ENCODE peak calls at places on chromosome 18, in eight cellular contexts. Z is glutamatergic neuron; B is omental fat pad; N is GM13976; S is RWPE2; J is kidney epithelial cell; C is WTC11; K is CD8-positive, alpha-beta T cell. L is an unnamed sample.

GRCh38 chr18:45839415-45840395 is 14.2 kb downstream of the SIGLEC15 start:
- DNase-seq in Z (no peak), B (no peak), N (no peak), S (no peak), J (no peak), C (peak; percentile 56), K (no peak), L (no peak)

GRCh38 chr18:46636040-46636630 is 20.9 kb downstream of the LOXHD1 start:
- DNase-seq in Z (no peak), B (no peak), N (no peak), S (no peak), J (no peak), C (no peak), K (peak; percentile 36), L (no peak)

GRCh38 chr18:13175754-13176210 is 42.8 kb upstream of the LDLRAD4 start:
- DNase-seq in Z (no peak), B (no peak), N (peak; percentile 17), S (no peak), J (peak; percentile 26), C (no peak), K (no peak), L (no peak)

GRCh38 chr18:22604986-22605421 is 187.3 kb upstream of the CTAGE1 start:
- DNase-seq in Z (no peak), B (no peak), N (no peak), S (no peak), J (no peak), C (no peak), K (no peak), L (no peak)

GRCh38 chr18:56028514-56028913 is 440.5 kb upstream of the TCF4 start:
- DNase-seq in Z (no peak), B (no peak), N (no peak), S (no peak), J (no peak), C (no peak), K (no peak), L (no peak)

GRCh38 chr18:58224425-58224750 is 180.4 kb downstream of the NEDD4L start:
- DNase-seq in Z (no peak), B (no peak), N (no peak), S (no peak), J (no peak), C (no peak), K (no peak), L (no peak)

GRCh38 chr18:71336811-71337210 is 1048.0 kb downstream of the SOCS6 start:
- DNase-seq in Z (no peak), B (no peak), N (no peak), S (no peak), J (no peak), C (no peak), K (no peak), L (no peak)

GRCh38 chr18:11020867-11021414 is 128.4 kb downstream of the PIEZO2 start:
- DNase-seq in Z (no peak), B (no peak), N (no peak), S (no peak), J (no peak), C (no peak), K (no peak), L (no peak)

GRCh38 chr18:45631077-45631476 is 15.8 kb downstream of the SLC14A2 start:
- DNase-seq in Z (no peak), B (no peak), N (no peak), S (no peak), J (no peak), C (no peak), K (no peak), L (no peak)

GRCh38 chr18:74836296-74837139 is 238.8 kb downstream of the ZNF407 start:
- DNase-seq in Z (no peak), B (no peak), N (no peak), S (no peak), J (no peak), C (no peak), K (no peak), L (no peak)

GRCh38 chr18:69402219-69402989 is 1.7 kb downstream of the DOK6 start:
- DNase-seq in Z (peak; percentile 53), B (no peak), N (peak; percentile 15), S (no peak), J (no peak), C (peak; percentile 29), K (no peak), L (no peak)

GRCh38 chr18:58303363-58303762 is 259.3 kb downstream of the NEDD4L start:
- DNase-seq in Z (no peak), B (no peak), N (peak; percentile 59), S (no peak), J (no peak), C (no peak), K (no peak), L (no peak)

GRCh38 chr18:10560457-10561045 is 34.7 kb downstream of the NAPG start:
- DNase-seq in Z (peak; percentile 83), B (peak; percentile 90), N (peak; percentile 79), S (no peak), J (peak; percentile 21), C (peak; percentile 86), K (peak; percentile 64), L (peak; percentile 25)

GRCh38 chr18:54389143-54389505 is 31.4 kb downstream of the C18orf54 start:
- DNase-seq in Z (no peak), B (no peak), N (no peak), S (no peak), J (no peak), C (no peak), K (no peak), L (no peak)

GRCh38 chr18:76430636-76431035 is 64.4 kb downstream of the ZNF516 start:
- DNase-seq in Z (no peak), B (no peak), N (no peak), S (no peak), J (no peak), C (no peak), K (no peak), L (no peak)

GRCh38 chr18:76425299-76426101 is 69.5 kb downstream of the ZNF516 start:
- DNase-seq in Z (no peak), B (no peak), N (no peak), S (no peak), J (no peak), C (no peak), K (no peak), L (no peak)

GRCh38 chr18:76428396-76429261 is 66.4 kb downstream of the ZNF516 start:
- DNase-seq in Z (no peak), B (no peak), N (no peak), S (no peak), J (no peak), C (no peak), K (no peak), L (no peak)

GRCh38 chr18:76429262-76430126 is 65.5 kb downstream of the ZNF516 start:
- DNase-seq in Z (no peak), B (no peak), N (no peak), S (no peak), J (no peak), C (no peak), K (no peak), L (no peak)

DNA sequence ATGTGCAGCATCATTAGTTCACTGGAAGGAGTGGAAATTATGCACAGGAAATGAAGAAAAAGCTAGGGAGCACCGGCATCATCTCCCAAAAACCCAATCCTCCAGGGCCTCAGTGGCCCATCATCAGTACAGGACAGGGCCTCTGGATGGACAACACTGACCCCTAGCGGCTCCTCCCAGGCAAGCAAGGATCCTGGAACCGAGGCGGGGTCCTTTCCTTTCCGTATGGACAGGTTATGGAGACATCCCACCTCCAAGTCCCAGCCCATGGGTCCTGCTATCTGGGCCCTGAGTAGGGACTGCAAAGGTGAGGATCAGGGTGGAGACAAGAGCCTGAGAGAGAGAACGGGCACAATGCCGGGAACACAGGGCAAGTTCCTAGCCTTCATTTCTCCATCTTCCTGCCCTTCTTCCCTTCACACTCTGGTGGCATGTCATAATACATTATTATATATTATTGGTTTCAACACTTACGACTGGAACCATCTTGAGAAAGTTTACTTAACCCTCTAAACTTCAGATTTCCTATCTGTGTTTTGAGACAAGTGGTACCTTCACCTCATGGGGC is 68.2 kb downstream of the ZNF516 start:
- DNase-seq in Z (peak; percentile 83), B (no peak), N (no peak), S (no peak), J (no peak), C (peak; percentile 87), K (no peak), L (no peak)
- TF ChIP-seq CTCF in Z (peak; percentile 84), B (peak; percentile 20), N (peak; percentile 33), S (peak; percentile 70), J (peak; percentile 88), C (peak; percentile 84), K (no peak), L (peak; percentile 64)

DNA sequence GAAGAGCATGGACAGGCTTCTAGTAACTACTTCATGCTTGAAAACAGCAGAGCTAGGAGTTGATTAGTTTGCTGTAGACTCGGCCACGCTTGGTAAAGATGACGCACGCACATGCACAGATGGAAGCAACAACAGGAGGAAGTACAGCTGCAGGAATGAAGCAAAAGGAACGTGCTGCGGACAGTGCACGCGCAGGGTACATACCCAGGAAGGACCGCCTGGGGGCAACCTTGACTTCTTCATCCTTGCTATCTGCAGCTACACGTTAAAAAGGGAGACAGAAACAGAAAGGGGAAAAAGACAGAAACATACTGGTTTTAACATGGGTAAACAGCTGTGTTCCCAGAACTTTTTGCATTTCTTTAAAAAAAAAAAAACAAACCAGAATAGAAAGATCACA is 17.7 kb downstream of the SLC66A2 start:
- DNase-seq in Z (peak; percentile 82), B (no peak), N (no peak), S (no peak), J (no peak), C (peak; percentile 69), K (peak; percentile 25), L (no peak)
- TF ChIP-seq CTCF in Z (peak; percentile 39), B (no peak), N (no peak), S (no peak), J (no peak), C (peak; percentile 26), K (no peak), L (no peak)

GRCh38 chr18:26655614-26656400 is 107.5 kb upstream of the KCTD1 start:
- DNase-seq in Z (peak; percentile 76), B (no peak), N (no peak), S (no peak), J (no peak), C (peak; percentile 74), K (no peak), L (no peak)
- TF ChIP-seq CTCF in Z (peak; percentile 37), B (no peak), N (no peak), S (no peak), J (peak; percentile 16), C (no peak), K (no peak), L (no peak)

DNA sequence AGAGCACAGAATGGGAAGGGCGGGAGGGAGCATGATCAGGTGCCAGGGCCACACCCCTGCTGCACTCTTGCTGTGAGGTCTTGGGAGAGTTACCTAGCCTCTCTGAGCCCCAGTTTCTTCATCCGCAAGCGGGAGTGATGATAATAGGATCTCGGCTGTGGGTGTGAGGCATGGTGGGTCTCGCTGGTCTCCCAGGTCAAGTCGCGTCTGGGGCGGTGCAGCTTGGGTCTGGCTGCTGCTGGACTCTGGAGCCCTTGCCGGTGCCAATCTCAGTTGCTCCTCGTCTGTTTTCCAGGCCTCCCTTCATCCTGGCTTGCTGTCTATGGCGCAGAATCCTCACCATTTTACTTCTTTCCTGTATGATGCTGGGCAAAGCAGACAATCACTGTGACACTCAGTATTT is 130.3 kb upstream of the RAB12 start:
- DNase-seq in Z (no peak), B (no peak), N (no peak), S (no peak), J (no peak), C (no peak), K (peak; percentile 44), L (no peak)
- TF ChIP-seq CTCF in Z (peak; percentile 41), B (no peak), N (no peak), S (peak; percentile 43), J (no peak), C (no peak), K (no peak), L (no peak)